ENCODE peak calls at places on chromosomes 3 and 15, in six cellular contexts. One of them, this sample, is unnamed.

GRCh38 chr3:89946863-89947262 is 839.4 kb downstream of the EPHA3 start:
- DNase-seq in WERI-Rb-1: no peak
- DNase-seq in spleen: no peak
- DNase-seq in esophagus squamous epithelium: no peak
- DNase-seq in endodermal cell: no peak
- DNase-seq in astrocyte: no peak
- DNase-seq in this sample: no peak

GRCh38 chr15:63244976-63245645 is 32.3 kb upstream of the APH1B start:
- DNase-seq in endodermal cell: no peak
- DNase-seq in spleen: no peak
- DNase-seq in astrocyte: peak; percentile 49
- DNase-seq in WERI-Rb-1: no peak
- DNase-seq in esophagus squamous epithelium: no peak
- DNase-seq in this sample: no peak

GRCh38 chr3:32969656-32970055 is 18.2 kb downstream of the CCR4 start:
- DNase-seq in spleen: no peak
- DNase-seq in endodermal cell: no peak
- DNase-seq in WERI-Rb-1: no peak
- DNase-seq in esophagus squamous epithelium: no peak
- DNase-seq in astrocyte: no peak
- DNase-seq in this sample: peak; percentile 86

GRCh38 chr15:37095993-37096877 is 4.1 kb downstream of the MEIS2 start:
- DNase-seq in WERI-Rb-1: peak; percentile 17
- DNase-seq in spleen: peak; percentile 69
- DNase-seq in endodermal cell: peak; percentile 84
- DNase-seq in esophagus squamous epithelium: no peak
- DNase-seq in astrocyte: no peak
- DNase-seq in this sample: no peak

GRCh38 chr3:172530101-172530561 is 6.9 kb upstream of the TNFSF10 start:
- DNase-seq in WERI-Rb-1: no peak
- DNase-seq in esophagus squamous epithelium: no peak
- DNase-seq in endodermal cell: no peak
- DNase-seq in spleen: no peak
- DNase-seq in astrocyte: no peak
- DNase-seq in this sample: no peak

GRCh38 chr3:107740992-107741896 is 218.5 kb downstream of the BBX start:
- DNase-seq in spleen: no peak
- DNase-seq in esophagus squamous epithelium: no peak
- DNase-seq in endodermal cell: no peak
- DNase-seq in WERI-Rb-1: no peak
- DNase-seq in astrocyte: no peak
- DNase-seq in this sample: peak; percentile 42

GRCh38 chr3:194840661-194841514 is 155.2 kb downstream of the FAM43A start:
- DNase-seq in endodermal cell: no peak
- DNase-seq in esophagus squamous epithelium: no peak
- DNase-seq in WERI-Rb-1: no peak
- DNase-seq in astrocyte: peak; percentile 66
- DNase-seq in spleen: peak; percentile 65
- DNase-seq in this sample: peak; percentile 12

GRCh38 chr15:63941698-63942465 is 104.4 kb downstream of the DAPK2 start:
- DNase-seq in astrocyte: no peak
- DNase-seq in endodermal cell: no peak
- DNase-seq in esophagus squamous epithelium: no peak
- DNase-seq in spleen: no peak
- DNase-seq in WERI-Rb-1: no peak
- DNase-seq in this sample: no peak

GRCh38 chr3:88057650-88058321 is 1.0 kb downstream of the CGGBP1 start:
- DNase-seq in esophagus squamous epithelium: no peak
- DNase-seq in astrocyte: peak; percentile 15
- DNase-seq in endodermal cell: no peak
- DNase-seq in spleen: no peak
- DNase-seq in WERI-Rb-1: no peak
- DNase-seq in this sample: peak; percentile 15

GRCh38 chr15:46309914-46310313 is 675.1 kb downstream of the SQOR start:
- DNase-seq in endodermal cell: peak; percentile 65
- DNase-seq in spleen: no peak
- DNase-seq in WERI-Rb-1: peak; percentile 46
- DNase-seq in astrocyte: no peak
- DNase-seq in esophagus squamous epithelium: no peak
- DNase-seq in this sample: no peak

GRCh38 chr15:101709466-101709865 is 14.8 kb downstream of the TARS3 start:
- DNase-seq in WERI-Rb-1: no peak
- DNase-seq in endodermal cell: no peak
- DNase-seq in spleen: no peak
- DNase-seq in astrocyte: no peak
- DNase-seq in esophagus squamous epithelium: no peak
- DNase-seq in this sample: no peak

GRCh38 chr15:29299331-29299730 is 29.7 kb upstream of the NSMCE3 start:
- DNase-seq in spleen: no peak
- DNase-seq in esophagus squamous epithelium: no peak
- DNase-seq in endodermal cell: no peak
- DNase-seq in astrocyte: no peak
- DNase-seq in WERI-Rb-1: no peak
- DNase-seq in this sample: no peak

GRCh38 chr3:43755511-43756200 is 64.9 kb downstream of the ABHD5 start:
- DNase-seq in endodermal cell: no peak
- DNase-seq in esophagus squamous epithelium: no peak
- DNase-seq in WERI-Rb-1: no peak
- DNase-seq in spleen: no peak
- DNase-seq in astrocyte: no peak
- DNase-seq in this sample: no peak

GRCh38 chr3:45874677-45875346 is 11.5 kb upstream of the CCR9 start:
- DNase-seq in WERI-Rb-1: peak; percentile 13
- DNase-seq in endodermal cell: no peak
- DNase-seq in esophagus squamous epithelium: no peak
- DNase-seq in spleen: no peak
- DNase-seq in astrocyte: no peak
- DNase-seq in this sample: no peak

GRCh38 chr3:45871834-45872233 is 14.5 kb upstream of the CCR9 start:
- DNase-seq in WERI-Rb-1: no peak
- DNase-seq in esophagus squamous epithelium: no peak
- DNase-seq in spleen: no peak
- DNase-seq in endodermal cell: no peak
- DNase-seq in astrocyte: no peak
- DNase-seq in this sample: no peak

GRCh38 chr3:45870099-45870498 is 16.2 kb upstream of the CCR9 start:
- DNase-seq in spleen: peak; percentile 81
- DNase-seq in astrocyte: no peak
- DNase-seq in esophagus squamous epithelium: no peak
- DNase-seq in endodermal cell: no peak
- DNase-seq in WERI-Rb-1: no peak
- DNase-seq in this sample: no peak

GRCh38 chr3:45872569-45872968 is 13.8 kb upstream of the CCR9 start:
- DNase-seq in astrocyte: no peak
- DNase-seq in endodermal cell: no peak
- DNase-seq in WERI-Rb-1: no peak
- DNase-seq in esophagus squamous epithelium: no peak
- DNase-seq in spleen: no peak
- DNase-seq in this sample: no peak

DNA sequence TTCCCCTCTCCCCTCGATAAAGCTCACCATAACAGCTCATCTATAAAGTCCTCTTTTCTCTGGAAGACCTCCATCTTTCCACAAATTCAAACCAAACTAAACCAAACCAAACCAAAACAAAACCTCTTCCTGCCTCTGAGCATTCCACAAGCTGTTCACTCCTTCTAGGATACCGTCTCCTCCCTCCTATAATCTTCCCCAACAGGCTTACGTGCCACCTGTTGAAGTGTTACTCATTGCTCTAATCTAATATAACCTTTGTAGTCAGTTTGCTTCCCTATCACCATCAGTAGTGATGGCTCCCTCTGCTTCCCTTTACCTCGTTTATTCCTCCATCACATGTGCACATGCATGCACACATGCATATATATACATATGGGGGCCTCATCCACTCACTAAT is 12.7 kb upstream of the CCR9 start:
- DNase-seq in esophagus squamous epithelium: no peak
- DNase-seq in spleen: no peak
- DNase-seq in astrocyte: no peak
- DNase-seq in WERI-Rb-1: peak; percentile 11
- DNase-seq in endodermal cell: no peak
- DNase-seq in this sample: no peak
- H3K27me3 ChIP-seq in esophagus squamous epithelium: no peaks in the 10 kb centered on the region
- H3K27me3 ChIP-seq in spleen: no peaks in the 10 kb centered on the region
- H3K27me3 ChIP-seq in astrocyte: peaks cover 4% of the 10 kb centered on the region
- H3K27me3 ChIP-seq in WERI-Rb-1: no peaks in the 10 kb centered on the region
- H3K27me3 ChIP-seq in endodermal cell: peaks cover 20% of the 10 kb centered on the region
- H3K27me3 ChIP-seq in this sample: peaks cover 3% of the 10 kb centered on the region

DNA sequence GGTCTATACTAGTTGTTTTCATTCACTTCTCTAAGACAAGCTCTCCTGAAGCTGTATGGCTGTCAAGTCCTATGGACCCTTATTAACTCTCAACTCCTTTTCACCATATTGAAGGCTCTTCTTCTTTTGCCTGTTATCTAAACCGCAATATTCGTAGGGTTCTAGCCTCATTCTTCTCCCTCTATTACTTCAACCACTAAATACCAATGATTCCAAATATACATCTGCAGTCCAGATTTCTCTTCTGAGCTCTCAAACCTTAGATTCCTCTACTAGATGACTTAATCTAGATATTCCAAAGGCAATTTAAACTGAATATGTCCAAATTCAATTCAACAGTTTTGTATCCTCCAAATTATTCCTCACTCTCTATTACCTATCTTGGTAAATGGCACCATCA is 24.6 kb downstream of the AQR start:
- DNase-seq in endodermal cell: no peak
- DNase-seq in WERI-Rb-1: no peak
- DNase-seq in spleen: no peak
- DNase-seq in astrocyte: no peak
- DNase-seq in esophagus squamous epithelium: no peak
- DNase-seq in this sample: no peak
- H3K36me3 ChIP-seq in endodermal cell: peaks cover 74% of the 10 kb centered on the region
- H3K36me3 ChIP-seq in WERI-Rb-1: peaks cover 42% of the 10 kb centered on the region
- H3K36me3 ChIP-seq in spleen: peaks cover 50% of the 10 kb centered on the region
- H3K36me3 ChIP-seq in astrocyte: peaks cover 9% of the 10 kb centered on the region
- H3K36me3 ChIP-seq in esophagus squamous epithelium: peaks cover 90% of the 10 kb centered on the region
- H3K36me3 ChIP-seq in this sample: no peaks in the 10 kb centered on the region

DNA sequence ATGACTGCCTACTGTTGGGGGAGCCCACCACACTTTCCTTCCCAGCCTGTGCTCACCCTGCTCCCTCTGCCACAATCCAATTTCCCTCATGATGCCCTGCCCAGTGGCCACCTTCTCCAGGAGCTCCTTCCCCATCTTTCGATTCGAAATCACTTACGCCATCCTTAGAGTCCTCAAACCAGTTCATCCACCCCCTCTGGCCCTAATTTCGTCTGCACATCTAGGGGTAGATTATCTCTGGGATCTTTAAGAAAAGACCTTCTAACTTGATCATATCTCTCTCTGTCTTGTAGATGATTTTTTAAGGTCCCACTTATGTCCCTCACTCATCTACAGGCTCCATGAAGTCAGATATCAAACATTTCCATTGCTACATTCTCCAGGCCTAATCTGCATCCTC is 17.1 kb downstream of the CYP19A1 start:
- DNase-seq in astrocyte: no peak
- DNase-seq in WERI-Rb-1: no peak
- DNase-seq in endodermal cell: no peak
- DNase-seq in spleen: no peak
- DNase-seq in esophagus squamous epithelium: no peak
- DNase-seq in this sample: no peak
- H3K27me3 ChIP-seq in astrocyte: peaks cover 5% of the 10 kb centered on the region
- H3K27me3 ChIP-seq in WERI-Rb-1: no peaks in the 10 kb centered on the region
- H3K27me3 ChIP-seq in endodermal cell: peaks cover 8% of the 10 kb centered on the region
- H3K27me3 ChIP-seq in spleen: no peaks in the 10 kb centered on the region
- H3K27me3 ChIP-seq in esophagus squamous epithelium: no peaks in the 10 kb centered on the region
- H3K27me3 ChIP-seq in this sample: peaks cover 3% of the 10 kb centered on the region

GRCh38 chr3:119517112-119517511 is 18.8 kb downstream of the TIMMDC1 start:
- DNase-seq in endodermal cell: no peak
- DNase-seq in astrocyte: no peak
- DNase-seq in esophagus squamous epithelium: no peak
- DNase-seq in WERI-Rb-1: no peak
- DNase-seq in spleen: no peak
- DNase-seq in this sample: no peak
- H3K36me3 ChIP-seq in endodermal cell: peaks cover 87% of the 10 kb centered on the region
- H3K36me3 ChIP-seq in astrocyte: peaks cover 61% of the 10 kb centered on the region
- H3K36me3 ChIP-seq in esophagus squamous epithelium: peaks cover 100% of the 10 kb centered on the region
- H3K36me3 ChIP-seq in WERI-Rb-1: peaks cover 40% of the 10 kb centered on the region
- H3K36me3 ChIP-seq in spleen: peaks cover 55% of the 10 kb centered on the region
- H3K36me3 ChIP-seq in this sample: peaks cover 11% of the 10 kb centered on the region

GRCh38 chr15:70435369-70435768 is 328.0 kb downstream of the UACA start:
- DNase-seq in esophagus squamous epithelium: no peak
- DNase-seq in endodermal cell: no peak
- DNase-seq in WERI-Rb-1: no peak
- DNase-seq in spleen: peak; percentile 88
- DNase-seq in astrocyte: no peak
- DNase-seq in this sample: no peak

GRCh38 chr15:70431854-70432253 is 331.5 kb downstream of the UACA start:
- DNase-seq in spleen: no peak
- DNase-seq in astrocyte: no peak
- DNase-seq in WERI-Rb-1: no peak
- DNase-seq in endodermal cell: no peak
- DNase-seq in esophagus squamous epithelium: no peak
- DNase-seq in this sample: no peak

GRCh38 chr15:70435872-70436271 is 327.5 kb downstream of the UACA start:
- DNase-seq in esophagus squamous epithelium: no peak
- DNase-seq in WERI-Rb-1: no peak
- DNase-seq in astrocyte: no peak
- DNase-seq in spleen: no peak
- DNase-seq in endodermal cell: no peak
- DNase-seq in this sample: no peak

GRCh38 chr15:70432924-70433500 is 330.3 kb downstream of the UACA start:
- DNase-seq in WERI-Rb-1: no peak
- DNase-seq in spleen: no peak
- DNase-seq in esophagus squamous epithelium: no peak
- DNase-seq in astrocyte: no peak
- DNase-seq in endodermal cell: no peak
- DNase-seq in this sample: no peak

DNA sequence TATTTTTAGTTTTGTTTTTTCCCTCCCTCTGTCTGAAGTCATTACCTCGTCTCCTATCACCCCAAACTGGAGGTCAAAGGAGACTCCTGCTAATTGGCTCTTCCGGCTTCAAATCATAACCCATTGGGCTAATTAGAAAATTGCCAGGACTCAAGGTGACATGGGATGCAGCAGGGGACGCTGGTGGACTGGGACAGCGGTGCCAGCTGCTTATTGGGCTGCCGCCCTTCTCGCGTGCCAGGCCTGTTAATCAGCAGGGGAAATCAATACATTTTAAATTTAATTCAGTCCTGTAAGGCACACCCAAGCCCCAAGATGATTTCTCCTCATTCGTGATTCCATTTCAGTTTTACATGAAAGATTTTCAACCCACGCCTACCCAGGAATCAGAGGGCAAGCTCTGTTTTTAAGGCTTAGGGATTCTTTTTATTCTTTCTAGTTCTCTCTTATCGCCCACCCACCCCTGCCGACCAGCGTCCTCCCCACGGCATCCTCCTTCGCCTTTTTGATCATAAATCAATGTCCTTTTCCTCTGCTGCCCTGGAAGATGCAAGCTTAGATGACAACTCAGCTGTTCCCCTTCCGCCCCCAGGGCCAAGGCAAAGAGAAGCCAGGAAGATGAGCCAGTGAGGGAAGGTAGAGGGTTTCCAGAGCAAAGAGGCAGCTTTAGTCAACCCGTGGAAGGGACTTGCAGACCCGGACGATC is 329.6 kb downstream of the UACA start:
- DNase-seq in spleen: no peak
- DNase-seq in astrocyte: no peak
- DNase-seq in WERI-Rb-1: no peak
- DNase-seq in endodermal cell: no peak
- DNase-seq in esophagus squamous epithelium: no peak
- DNase-seq in this sample: no peak
- H3K27me3 ChIP-seq in spleen: no peaks in the 10 kb centered on the region
- H3K27me3 ChIP-seq in astrocyte: peaks cover 40% of the 10 kb centered on the region
- H3K27me3 ChIP-seq in WERI-Rb-1: no peaks in the 10 kb centered on the region
- H3K27me3 ChIP-seq in endodermal cell: no peaks in the 10 kb centered on the region
- H3K27me3 ChIP-seq in esophagus squamous epithelium: no peaks in the 10 kb centered on the region
- H3K27me3 ChIP-seq in this sample: peaks cover 2% of the 10 kb centered on the region

GRCh38 chr15:50289749-50290148 is 24.2 kb upstream of the HDC start:
- DNase-seq in astrocyte: no peak
- DNase-seq in WERI-Rb-1: no peak
- DNase-seq in spleen: no peak
- DNase-seq in esophagus squamous epithelium: no peak
- DNase-seq in endodermal cell: no peak
- DNase-seq in this sample: no peak

GRCh38 chr15:50287324-50288116 is 22.0 kb upstream of the HDC start:
- DNase-seq in astrocyte: no peak
- DNase-seq in spleen: no peak
- DNase-seq in WERI-Rb-1: no peak
- DNase-seq in endodermal cell: no peak
- DNase-seq in esophagus squamous epithelium: no peak
- DNase-seq in this sample: no peak
- H3K36me3 ChIP-seq in astrocyte: peaks cover 7% of the 10 kb centered on the region
- H3K36me3 ChIP-seq in spleen: peaks cover 16% of the 10 kb centered on the region
- H3K36me3 ChIP-seq in WERI-Rb-1: peaks cover 14% of the 10 kb centered on the region
- H3K36me3 ChIP-seq in endodermal cell: peaks cover 67% of the 10 kb centered on the region
- H3K36me3 ChIP-seq in esophagus squamous epithelium: peaks cover 56% of the 10 kb centered on the region
- H3K36me3 ChIP-seq in this sample: no peaks in the 10 kb centered on the region